ENCODE peak calls at places on chromosomes 3 and 15, in seven cellular contexts. M, Q, S, C, N, B and E are unnamed samples.

GRCh38 chr3:8457039-8457438 is 44.6 kb upstream of the LMCD1 start:
- DNase-seq in S (no peak), C (no peak), Q (no peak), N (no peak), M (no peak), B (no peak), E (no peak)

GRCh38 chr3:23161308-23161707 is 41.8 kb upstream of the UBE2E2 start:
- DNase-seq in B (no peak), S (no peak), M (no peak), Q (no peak), C (no peak), N (no peak), E (no peak)

GRCh38 chr3:12454076-12454807 is 30.0 kb upstream of the TSEN2 start:
- DNase-seq in Q (no peak), M (peak; percentile 60), C (no peak), S (peak; percentile 6), N (peak; percentile 59), B (no peak), E (peak; percentile 10)

GRCh38 chr15:35181538-35181937 is 96.4 kb upstream of the NANOGP8 start:
- DNase-seq in N (peak; percentile 50), S (no peak), C (no peak), B (no peak), Q (no peak), M (no peak), E (no peak)

GRCh38 chr3:135918600-135918999 is 46.9 kb upstream of the PPP2R3A start:
- DNase-seq in B (no peak), C (no peak), N (peak; percentile 53), M (no peak), Q (no peak), S (no peak), E (no peak)

GRCh38 chr3:98027084-98027445 is 8.1 kb downstream of the GABRR3 start:
- DNase-seq in C (no peak), Q (no peak), B (no peak), S (no peak), M (no peak), N (no peak), E (no peak)

GRCh38 chr15:71301958-71302621 is 186.8 kb downstream of the THSD4 start:
- DNase-seq in C (no peak), M (no peak), N (no peak), B (no peak), Q (no peak), S (no peak), E (no peak)

GRCh38 chr3:71673486-71673885 is 51.7 kb downstream of the EIF4E3 start:
- DNase-seq in N (peak; percentile 59), S (no peak), B (no peak), Q (no peak), M (no peak), C (no peak), E (no peak)

GRCh38 chr15:80776420-80777045 is 2.6 kb upstream of the CEMIP start:
- DNase-seq in Q (peak; percentile 35), S (peak; percentile 87), B (peak; percentile 62), N (peak; percentile 87), M (peak; percentile 82), C (peak; percentile 59), E (peak; percentile 82)

GRCh38 chr15:78951841-78952238 is 7.0 kb upstream of the CTSH start:
- DNase-seq in B (no peak), N (peak; percentile 90), S (no peak), Q (no peak), M (peak; percentile 41), C (no peak), E (no peak)

GRCh38 chr15:79965836-79966630 is 5.0 kb downstream of the BCL2A1 start:
- DNase-seq in Q (no peak), S (no peak), M (peak; percentile 58), B (no peak), N (peak; percentile 73), C (no peak), E (no peak)

GRCh38 chr15:34012461-34013028 is 26.5 kb downstream of the AVEN start:
- DNase-seq in N (no peak), S (no peak), M (no peak), B (no peak), C (no peak), Q (no peak), E (no peak)

GRCh38 chr15:85312925-85313324 is 67.5 kb upstream of the AKAP13 start:
- DNase-seq in N (no peak), Q (no peak), B (no peak), M (peak; percentile 28), C (no peak), S (no peak), E (no peak)

GRCh38 chr15:85316244-85316934 is 64.0 kb upstream of the AKAP13 start:
- DNase-seq in B (peak; percentile 31), M (peak; percentile 23), C (no peak), Q (no peak), S (no peak), N (no peak), E (no peak)

GRCh38 chr15:29043731-29044485 is 158.1 kb downstream of the APBA2 start:
- DNase-seq in Q (no peak), B (no peak), M (no peak), S (peak; percentile 8), C (no peak), N (no peak), E (no peak)

GRCh38 chr3:181103605-181104004 is 114.1 kb upstream of the DNAJC19 start:
- DNase-seq in S (no peak), Q (no peak), N (peak; percentile 27), C (no peak), B (peak; percentile 12), M (peak; percentile 2), E (no peak)

GRCh38 chr3:79019137-79019923 is 748.5 kb downstream of the ROBO1 start:
- DNase-seq in M (peak; percentile 88), Q (no peak), S (peak; percentile 86), B (peak; percentile 55), N (peak; percentile 95), C (no peak), E (peak; percentile 93)

GRCh38 chr3:73813978-73814292 is 189.2 kb upstream of the PDZRN3 start:
- DNase-seq in M (no peak), Q (no peak), N (no peak), S (no peak), B (no peak), C (no peak), E (no peak)

GRCh38 chr15:45393851-45394250 is 15.5 kb upstream of the GATM start:
- DNase-seq in Q (no peak), N (peak; percentile 36), B (no peak), M (peak; percentile 19), S (no peak), C (no peak), E (no peak)

GRCh38 chr3:156388469-156389150 is 166.3 kb downstream of the SSR3 start:
- DNase-seq in S (no peak), C (no peak), N (no peak), B (no peak), M (peak; percentile 40), Q (no peak), E (no peak)

GRCh38 chr3:67937498-67938118 is 283.2 kb upstream of the SUCLG2 start:
- DNase-seq in B (no peak), N (no peak), C (no peak), M (no peak), S (no peak), Q (no peak), E (no peak)

GRCh38 chr15:85047271-85047948 is 65.8 kb downstream of the PDE8A start:
- DNase-seq in S (no peak), Q (no peak), M (peak; percentile 74), C (peak; percentile 8), N (peak; percentile 57), B (no peak), E (no peak)

GRCh38 chr3:114213669-114214541 is 23.5 kb downstream of the ZNF80 start:
- DNase-seq in B (peak; percentile 79), N (peak; percentile 29), M (peak; percentile 85), S (no peak), C (peak; percentile 63), Q (peak; percentile 64), E (no peak)

GRCh38 chr15:88029696-88030095 is 226.8 kb downstream of the NTRK3 start:
- DNase-seq in B (no peak), Q (no peak), C (no peak), S (no peak), M (no peak), N (no peak), E (no peak)

GRCh38 chr3:124886168-124887051 is 755 bp downstream of the ITGB5 start:
- DNase-seq in Q (no peak), B (peak; percentile 60), N (peak; percentile 43), M (peak; percentile 73), S (peak; percentile 69), C (no peak), E (peak; percentile 75)

GRCh38 chr15:67930720-67931119 is 90.9 kb upstream of the RNU6-1 start:
- DNase-seq in S (no peak), B (no peak), M (no peak), Q (no peak), C (no peak), N (no peak), E (no peak)

GRCh38 chr3:147361671-147362420 is 44.5 kb downstream of the ZIC4 start:
- DNase-seq in S (no peak), Q (no peak), B (peak; percentile 33), C (no peak), M (peak; percentile 57), N (peak; percentile 15), E (no peak)

GRCh38 chr3:72761410-72761809 is 86.8 kb downstream of the SHQ1 start:
- DNase-seq in C (no peak), Q (no peak), S (no peak), M (no peak), N (no peak), B (no peak), E (no peak)

GRCh38 chr3:100503450-100503849 is 11.0 kb downstream of the TMEM45A start:
- DNase-seq in Q (no peak), C (no peak), M (no peak), N (no peak), S (no peak), B (no peak), E (no peak)

GRCh38 chr15:60721706-60722105 is 242.8 kb upstream of the ICE2 start:
- DNase-seq in N (peak; percentile 41), B (no peak), S (no peak), Q (no peak), C (no peak), M (peak; percentile 51), E (no peak)

GRCh38 chr3:67653425-67654098 is 850 bp downstream of the SUCLG2 start:
- DNase-seq in C (no peak), B (no peak), N (no peak), Q (no peak), S (no peak), M (no peak), E (no peak)